ENCODE peak calls at places on chromosomes 13 and 19, in eight cellular contexts. R is fibroblast of pulmonary artery, H is fibroblast of villous mesenchyme, O is upper lobe of left lung, N is GM06990, P is tibial artery, W is fibroblast of lung, I is thyroid gland. B is an unnamed sample.

GRCh38 chr19:14632286-14632685 is 42.4 kb downstream of the ADGRE3 start:
- DNase-seq in R (peak; percentile 24), H (peak; percentile 19), O (no peak), N (no peak), P (no peak), W (peak; percentile 4), I (no peak), B (peak; percentile 2)

GRCh38 chr19:31356587-31357314 is 7.5 kb upstream of the TSHZ3 start:
- DNase-seq in R (no peak), H (no peak), O (peak; percentile 91), N (no peak), P (no peak), W (no peak), I (peak; percentile 67), B (no peak)

GRCh38 chr13:80116107-80116506 is 224.8 kb downstream of the SPRY2 start:
- DNase-seq in R (peak; percentile 63), H (peak; percentile 57), O (no peak), N (no peak), P (no peak), W (peak; percentile 87), I (no peak), B (peak; percentile 85)

GRCh38 chr13:35987572-35988513 is 143.3 kb downstream of the DCLK1 start:
- DNase-seq in R (no peak), H (no peak), O (peak; percentile 74), N (no peak), P (no peak), W (no peak), I (no peak), B (no peak)

GRCh38 chr19:18253716-18254115 is 20.5 kb downstream of the IQCN start:
- DNase-seq in R (no peak), H (no peak), O (no peak), N (no peak), P (no peak), W (no peak), I (peak; percentile 87), B (no peak)

GRCh38 chr13:90185734-90186133 is 1161.8 kb upstream of the MIR17HG start:
- DNase-seq in R (no peak), H (no peak), O (no peak), N (no peak), P (no peak), W (no peak), I (no peak), B (no peak)

GRCh38 chr19:29620931-29621351 is 14.9 kb downstream of the POP4 start:
- DNase-seq in R (no peak), H (no peak), O (peak; percentile 50), N (no peak), P (no peak), W (no peak), I (no peak), B (no peak)

GRCh38 chr13:90867336-90867683 is 480.2 kb upstream of the MIR17HG start:
- DNase-seq in R (peak; percentile 85), H (peak; percentile 56), O (no peak), N (peak; percentile 1), P (peak; percentile 77), W (peak; percentile 71), I (peak; percentile 82), B (peak; percentile 68)

GRCh38 chr13:22103046-22103445 is 432.2 kb downstream of the FGF9 start:
- DNase-seq in R (no peak), H (no peak), O (no peak), N (no peak), P (no peak), W (no peak), I (no peak), B (peak; percentile 49)

GRCh38 chr19:13149628-13150186 is 468 bp downstream of the STX10 start:
- DNase-seq in R (peak; percentile 52), H (peak; percentile 39), O (peak; percentile 92), N (no peak), P (peak; percentile 82), W (peak; percentile 27), I (peak; percentile 63), B (peak; percentile 34)

GRCh38 chr13:46010148-46010547 is 42.4 kb downstream of the ZC3H13 start:
- DNase-seq in R (peak; percentile 8), H (peak; percentile 4), O (no peak), N (no peak), P (no peak), W (peak; percentile 9), I (no peak), B (peak; percentile 2)

GRCh38 chr13:39452412-39452811 is 150.6 kb downstream of the LHFPL6 start:
- DNase-seq in R (peak; percentile 6), H (peak; percentile 68), O (no peak), N (no peak), P (no peak), W (no peak), I (no peak), B (no peak)

GRCh38 chr13:72258340-72258981 is 391.5 kb upstream of the DACH1 start:
- DNase-seq in R (no peak), H (no peak), O (no peak), N (no peak), P (no peak), W (no peak), I (no peak), B (no peak)

GRCh38 chr13:25347156-25347555 is 24.6 kb upstream of the ATP8A2 start:
- DNase-seq in R (no peak), H (no peak), O (no peak), N (no peak), P (no peak), W (no peak), I (no peak), B (no peak)

GRCh38 chr19:16078311-16078758 is 2.0 kb downstream of the TPM4 start:
- DNase-seq in R (no peak), H (no peak), O (no peak), N (peak; percentile 44), P (peak; percentile 70), W (no peak), I (no peak), B (no peak)

GRCh38 chr13:71935166-71935840 is 68.3 kb upstream of the DACH1 start:
- DNase-seq in R (no peak), H (no peak), O (no peak), N (no peak), P (no peak), W (no peak), I (no peak), B (no peak)

GRCh38 chr13:23866420-23867026 is 22.7 kb downstream of the MIPEP start:
- DNase-seq in R (no peak), H (no peak), O (no peak), N (no peak), P (no peak), W (peak; percentile 50), I (no peak), B (peak; percentile 31)

GRCh38 chr19:3270908-3271307 is 46.4 kb downstream of the CELF5 start:
- DNase-seq in R (peak; percentile 44), H (no peak), O (no peak), N (no peak), P (no peak), W (peak; percentile 47), I (no peak), B (peak; percentile 32)

GRCh38 chr13:33512880-33513554 is 227.5 kb upstream of the STARD13 start:
- DNase-seq in R (no peak), H (peak; percentile 87), O (no peak), N (no peak), P (no peak), W (peak; percentile 54), I (no peak), B (no peak)

GRCh38 chr13:97401421-97401820 is 32.5 kb upstream of the RAP2A start:
- DNase-seq in R (no peak), H (no peak), O (no peak), N (no peak), P (no peak), W (no peak), I (no peak), B (no peak)

DNA sequence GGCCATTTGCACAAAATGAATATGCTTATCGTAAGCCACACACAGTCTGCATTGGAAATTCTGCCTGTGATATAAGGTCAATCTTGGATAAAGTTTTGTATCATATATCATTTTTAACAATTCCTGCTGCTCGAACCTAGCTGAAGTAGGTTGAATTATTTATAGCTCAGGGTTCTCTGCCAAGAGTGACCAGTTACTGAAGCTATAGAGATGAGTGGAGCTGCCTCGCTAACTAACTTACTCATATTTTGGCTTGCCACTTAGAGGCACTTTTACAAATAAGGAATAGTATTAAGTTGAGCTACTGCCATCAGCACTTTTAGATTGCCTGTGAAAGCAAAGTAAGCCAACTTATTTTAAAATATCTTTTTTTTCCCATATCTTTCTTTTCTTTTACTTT is 221.0 kb downstream of the RGCC start:
- DNase-seq in R (peak; percentile 34), H (no peak), O (no peak), N (no peak), P (no peak), W (peak; percentile 61), I (no peak), B (peak; percentile 85)
- H3K4me3 ChIP-seq in R (no peak overlapping the region), H (no peak overlapping the region), O (no peak overlapping the region), N (no peak overlapping the region), P (no peak overlapping the region), W (no peak overlapping the region), I (no peak overlapping the region), B (no peak overlapping the region)

GRCh38 chr19:4976412-4977298 is 7.7 kb downstream of the KDM4B start:
- DNase-seq in R (peak; percentile 99), H (peak; percentile 99), O (peak; percentile 73), N (no peak), P (peak; percentile 91), W (peak; percentile 99), I (peak; percentile 95), B (peak; percentile 98)
- TF ChIP-seq CTCF in R (peak; percentile 73), H (peak; percentile 62), O (peak; percentile 57), N (peak; percentile 26), P (peak; percentile 25), W (peak; percentile 78), I (peak; percentile 56), B (peak; percentile 66)

DNA sequence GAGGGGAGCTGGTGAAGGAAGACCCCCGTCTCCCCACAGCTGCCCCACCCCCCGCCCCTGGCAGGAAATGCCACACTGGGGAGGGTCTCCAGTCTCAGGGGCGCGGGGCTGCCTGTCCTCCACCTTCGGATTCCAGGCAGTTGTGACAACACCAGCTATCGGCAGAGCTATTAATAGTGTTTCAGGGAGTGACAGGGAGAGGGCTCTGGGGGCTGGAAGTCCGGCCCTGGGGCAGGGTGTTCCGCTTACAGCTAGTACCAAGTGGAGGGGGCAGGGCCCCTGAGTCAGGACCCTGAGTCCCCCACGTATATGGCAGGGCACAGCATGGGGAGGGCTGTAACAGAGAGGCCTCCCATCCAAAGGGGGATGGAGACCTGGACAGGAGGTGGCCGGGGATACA is 4.1 kb downstream of the SIX5 start:
- DNase-seq in R (no peak), H (no peak), O (no peak), N (no peak), P (peak; percentile 72), W (no peak), I (no peak), B (no peak)
- H3K4me3 ChIP-seq in R (no peak overlapping the region), H (no peak overlapping the region), O (no peak overlapping the region), N (no peak overlapping the region), P (no peak overlapping the region), W (no peak overlapping the region), I (no peak overlapping the region), B (no peak overlapping the region)

DNA sequence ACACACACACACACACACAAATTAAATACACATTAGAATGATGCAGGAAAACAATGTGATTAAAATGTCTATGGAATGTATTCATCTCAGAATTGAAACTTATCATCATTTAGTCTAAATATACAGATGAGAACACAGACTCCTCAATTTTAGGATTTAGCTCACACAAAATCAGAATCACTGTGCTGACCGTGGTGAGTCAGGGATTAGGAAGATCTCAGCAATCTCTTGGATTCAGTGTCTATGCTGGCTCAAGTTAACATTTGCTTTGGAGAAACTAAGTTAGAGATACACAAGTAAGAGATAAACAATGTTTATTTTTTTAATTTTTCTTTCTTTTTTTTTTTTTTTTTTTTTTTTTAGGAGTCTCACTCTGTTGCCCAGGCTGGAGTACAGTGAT is 323.6 kb downstream of the KLF12 start:
- DNase-seq in R (no peak), H (no peak), O (no peak), N (no peak), P (no peak), W (no peak), I (no peak), B (no peak)
- TF ChIP-seq CTCF in R (no peak), H (no peak), O (no peak), N (no peak), P (no peak), W (no peak), I (no peak), B (no peak)

B was measured in fibroblast of the aortic adventitia.